ENCODE peak calls at places on chromosomes 13 and 19, in four cellular contexts. U is AG04450, V is fibroblast of the aortic adventitia, I is hepatocyte. M is an unnamed sample.

GRCh38 chr13:28540612-28541011 is 45.7 kb upstream of the FLT1 start:
- DNase-seq in U (no peak), V (peak), I (no peak), M (no peak)

GRCh38 chr13:95246292-95247082 is 54.8 kb downstream of the ABCC4 start:
- DNase-seq in U (no peak), V (no peak), I (no peak), M (no peak)

GRCh38 chr13:31731923-31732322 is 7.4 kb upstream of the RXFP2 start:
- DNase-seq in U (no peak), V (no peak), I (no peak), M (no peak)

GRCh38 chr13:30441304-30441703 is 19.0 kb downstream of the UBE2L5 start:
- DNase-seq in U (no peak), V (no peak), I (no peak), M (no peak)

GRCh38 chr19:47230122-47230920 is 678 bp downstream of the BBC3 start:
- DNase-seq in U (no peak), V (peak), I (peak), M (no peak)

GRCh38 chr13:61700663-61701062 is 285.0 kb upstream of the PCDH20 start:
- DNase-seq in U (no peak), V (no peak), I (no peak), M (no peak)

GRCh38 chr13:61276401-61276800 is 139.2 kb downstream of the PCDH20 start:
- DNase-seq in U (no peak), V (no peak), I (no peak), M (no peak)

GRCh38 chr19:5046339-5047039 is 77.6 kb downstream of the KDM4B start:
- DNase-seq in U (no peak), V (no peak), I (peak), M (no peak)

GRCh38 chr19:40666803-40667438 is 23.5 kb downstream of the NUMBL start:
- DNase-seq in U (no peak), V (no peak), I (no peak), M (no peak)

GRCh38 chr19:39599116-39599515 is 3.2 kb upstream of the LGALS13 start:
- DNase-seq in U (no peak), V (peak), I (peak), M (no peak)

GRCh38 chr19:33472696-33473624 is 48.6 kb downstream of the PEPD start:
- DNase-seq in U (peak), V (peak), I (no peak), M (peak)

GRCh38 chr13:106318941-106319411 is 216.5 kb downstream of the EFNB2 start:
- DNase-seq in U (peak), V (peak), I (peak), M (peak)

GRCh38 chr19:14405380-14405757 is 13.8 kb downstream of the DDX39A start:
- DNase-seq in U (no peak), V (no peak), I (no peak), M (no peak)

GRCh38 chr19:13022859-13023636 is 27.8 kb downstream of the NFIX start:
- DNase-seq in U (peak), V (peak), I (peak), M (peak)

GRCh38 chr19:3873151-3873550 is 4.3 kb upstream of the ZFR2 start:
- DNase-seq in U (no peak), V (no peak), I (no peak), M (no peak)

GRCh38 chr13:98853791-98854191 is 101.3 kb upstream of the SLC15A1 start:
- DNase-seq in U (no peak), V (peak), I (no peak), M (peak)

GRCh38 chr19:3373971-3374368 is 7.6 kb downstream of the NFIC start:
- DNase-seq in U (no peak), V (no peak), I (no peak), M (no peak)

GRCh38 chr13:50131998-50132936 is 117.0 kb downstream of the KCNRG start:
- DNase-seq in U (no peak), V (no peak), I (no peak), M (no peak)

GRCh38 chr13:93289842-93290241 is 63.2 kb downstream of the GPC6 start:
- DNase-seq in U (no peak), V (no peak), I (no peak), M (no peak)

GRCh38 chr19:18349524-18350128 is 9.2 kb downstream of the PGPEP1 start:
- DNase-seq in U (no peak), V (peak), I (peak), M (no peak)

GRCh38 chr19:16587031-16588023 is 15.1 kb upstream of the SLC35E1 start:
- DNase-seq in U (no peak), V (no peak), I (no peak), M (no peak)

GRCh38 chr19:584240-585001 is 5.3 kb upstream of the HCN2 start:
- DNase-seq in U (no peak), V (peak), I (peak), M (no peak)

GRCh38 chr13:37657134-37657533 is 58.6 kb upstream of the POSTN start:
- DNase-seq in U (no peak), V (peak), I (no peak), M (no peak)

GRCh38 chr13:40558656-40559055 is 107.8 kb downstream of the FOXO1 start:
- DNase-seq in U (no peak), V (no peak), I (no peak), M (no peak)